ENCODE peak calls at places on chromosome 9, in seven cellular contexts. One of them, this sample, is unnamed.

GRCh38 chr9:23215688-23216087 is 610.4 kb downstream of the ELAVL2 start:
- DNase-seq in mesenchymal stem cell: no peak
- DNase-seq in neuronal stem cell: no peak
- DNase-seq in trophoblast cell: no peak
- DNase-seq in H9: no peak
- DNase-seq in H1: no peak
- DNase-seq in IMR-90: no peak
- DNase-seq in this sample: no peak

GRCh38 chr9:22079873-22080341 is 70.8 kb upstream of the CDKN2B start:
- DNase-seq in mesenchymal stem cell: peak; percentile 68
- DNase-seq in IMR-90: peak; percentile 87
- DNase-seq in trophoblast cell: no peak
- DNase-seq in H1: no peak
- DNase-seq in H9: no peak
- DNase-seq in neuronal stem cell: no peak
- DNase-seq in this sample: no peak

GRCh38 chr9:23674016-23674585 is 151.9 kb downstream of the ELAVL2 start:
- DNase-seq in H9: no peak
- DNase-seq in mesenchymal stem cell: peak; percentile 16
- DNase-seq in trophoblast cell: no peak
- DNase-seq in H1: no peak
- DNase-seq in IMR-90: no peak
- DNase-seq in neuronal stem cell: no peak
- DNase-seq in this sample: no peak

GRCh38 chr9:93645149-93645889 is 68.9 kb downstream of the PHF2 start:
- DNase-seq in trophoblast cell: no peak
- DNase-seq in neuronal stem cell: no peak
- DNase-seq in H9: no peak
- DNase-seq in H1: no peak
- DNase-seq in IMR-90: no peak
- DNase-seq in mesenchymal stem cell: no peak
- DNase-seq in this sample: no peak

GRCh38 chr9:28487561-28487960 is 914.3 kb upstream of the C9orf72 start:
- DNase-seq in H1: no peak
- DNase-seq in H9: no peak
- DNase-seq in neuronal stem cell: no peak
- DNase-seq in mesenchymal stem cell: no peak
- DNase-seq in IMR-90: no peak
- DNase-seq in trophoblast cell: no peak
- DNase-seq in this sample: no peak

GRCh38 chr9:35519697-35520403 is 29.9 kb downstream of the RUSC2 start:
- DNase-seq in H9: no peak
- DNase-seq in IMR-90: no peak
- DNase-seq in trophoblast cell: peak; percentile 12
- DNase-seq in H1: no peak
- DNase-seq in mesenchymal stem cell: no peak
- DNase-seq in neuronal stem cell: no peak
- DNase-seq in this sample: peak; percentile 16

GRCh38 chr9:134948149-134948548 is 30.4 kb upstream of the FCN1 start:
- DNase-seq in IMR-90: no peak
- DNase-seq in H9: no peak
- DNase-seq in trophoblast cell: no peak
- DNase-seq in mesenchymal stem cell: no peak
- DNase-seq in H1: no peak
- DNase-seq in neuronal stem cell: no peak
- DNase-seq in this sample: no peak

GRCh38 chr9:16625831-16626230 is 244.6 kb downstream of the BNC2 start:
- DNase-seq in neuronal stem cell: no peak
- DNase-seq in IMR-90: peak; percentile 67
- DNase-seq in trophoblast cell: no peak
- DNase-seq in mesenchymal stem cell: peak; percentile 58
- DNase-seq in H9: no peak
- DNase-seq in H1: no peak
- DNase-seq in this sample: peak; percentile 69

GRCh38 chr9:83013261-83013610 is 49.7 kb downstream of the RASEF start:
- DNase-seq in neuronal stem cell: no peak
- DNase-seq in trophoblast cell: no peak
- DNase-seq in IMR-90: peak; percentile 83
- DNase-seq in mesenchymal stem cell: peak; percentile 90
- DNase-seq in H9: no peak
- DNase-seq in H1: no peak
- DNase-seq in this sample: no peak

GRCh38 chr9:28774433-28775029 is 1201.2 kb upstream of the C9orf72 start:
- DNase-seq in H9: no peak
- DNase-seq in IMR-90: peak; percentile 0
- DNase-seq in neuronal stem cell: peak; percentile 24
- DNase-seq in mesenchymal stem cell: peak; percentile 61
- DNase-seq in trophoblast cell: no peak
- DNase-seq in H1: no peak
- DNase-seq in this sample: peak; percentile 53

GRCh38 chr9:68998812-68999211 is 15.1 kb downstream of the PRKACG start:
- DNase-seq in neuronal stem cell: no peak
- DNase-seq in IMR-90: no peak
- DNase-seq in trophoblast cell: no peak
- DNase-seq in H9: no peak
- DNase-seq in mesenchymal stem cell: no peak
- DNase-seq in H1: no peak
- DNase-seq in this sample: peak; percentile 60

GRCh38 chr9:128169925-128170324 is 9.9 kb downstream of the BBLN start:
- DNase-seq in H9: no peak
- DNase-seq in neuronal stem cell: no peak
- DNase-seq in trophoblast cell: no peak
- DNase-seq in IMR-90: no peak
- DNase-seq in H1: no peak
- DNase-seq in mesenchymal stem cell: no peak
- DNase-seq in this sample: no peak

GRCh38 chr9:132732326-132732725 is 62.1 kb downstream of the GTF3C4 start:
- DNase-seq in mesenchymal stem cell: peak; percentile 39
- DNase-seq in H9: no peak
- DNase-seq in H1: no peak
- DNase-seq in trophoblast cell: peak; percentile 97
- DNase-seq in IMR-90: no peak
- DNase-seq in neuronal stem cell: no peak
- DNase-seq in this sample: peak; percentile 21

GRCh38 chr9:98983295-98984268 is 39.9 kb downstream of the COL15A1 start:
- DNase-seq in trophoblast cell: no peak
- DNase-seq in H9: no peak
- DNase-seq in mesenchymal stem cell: peak; percentile 97
- DNase-seq in IMR-90: peak; percentile 95
- DNase-seq in neuronal stem cell: no peak
- DNase-seq in H1: no peak
- DNase-seq in this sample: no peak

GRCh38 chr9:36317766-36318165 is 59.5 kb upstream of the GNE start:
- DNase-seq in trophoblast cell: no peak
- DNase-seq in IMR-90: no peak
- DNase-seq in H1: no peak
- DNase-seq in mesenchymal stem cell: no peak
- DNase-seq in neuronal stem cell: no peak
- DNase-seq in H9: no peak
- DNase-seq in this sample: peak; percentile 44

GRCh38 chr9:18611946-18612345 is 138.0 kb downstream of the ADAMTSL1 start:
- DNase-seq in IMR-90: no peak
- DNase-seq in neuronal stem cell: no peak
- DNase-seq in H9: no peak
- DNase-seq in mesenchymal stem cell: no peak
- DNase-seq in H1: no peak
- DNase-seq in trophoblast cell: no peak
- DNase-seq in this sample: peak; percentile 3

GRCh38 chr9:134287591-134288518 is 38.4 kb upstream of the RXRA start:
- DNase-seq in mesenchymal stem cell: no peak
- DNase-seq in neuronal stem cell: no peak
- DNase-seq in H1: no peak
- DNase-seq in trophoblast cell: no peak
- DNase-seq in H9: no peak
- DNase-seq in IMR-90: no peak
- DNase-seq in this sample: peak; percentile 45

DNA sequence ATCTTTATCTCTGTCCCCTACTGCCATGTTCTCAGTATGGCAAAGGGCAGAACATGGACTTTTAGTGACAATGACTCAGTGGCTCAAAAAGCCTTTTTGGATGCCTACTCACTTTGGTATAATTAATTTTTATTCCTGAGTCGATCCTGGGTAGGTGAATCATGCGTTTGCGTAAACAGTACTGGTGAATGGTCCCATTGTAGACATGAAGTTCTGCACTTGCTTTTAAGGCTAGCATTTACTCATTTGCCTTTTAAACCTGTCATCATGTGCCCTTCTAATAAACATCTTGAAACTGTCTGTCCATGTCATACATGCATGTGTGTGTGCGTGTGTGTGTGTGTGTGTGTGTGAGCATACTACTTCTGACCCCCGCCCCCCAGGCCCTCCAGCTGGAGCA is 223.0 kb downstream of the AUH start:
- DNase-seq in H1: no peak
- DNase-seq in H9: no peak
- DNase-seq in mesenchymal stem cell: peak; percentile 75
- DNase-seq in neuronal stem cell: no peak
- DNase-seq in IMR-90: peak; percentile 93
- DNase-seq in trophoblast cell: no peak
- DNase-seq in this sample: no peak
- H2BK5ac ChIP-seq in H1: no peak overlapping the region
- H2BK5ac ChIP-seq in H9: no peak overlapping the region
- H2BK5ac ChIP-seq in mesenchymal stem cell: no peak overlapping the region
- H2BK5ac ChIP-seq in neuronal stem cell: no peak overlapping the region
- H2BK5ac ChIP-seq in IMR-90: peak overlapping the region; percentile 92
- H2BK5ac ChIP-seq in trophoblast cell: no peak overlapping the region
- H2BK5ac ChIP-seq in this sample: no peak overlapping the region

GRCh38 chr9:113566011-113566711 is 102.6 kb downstream of the RGS3 start:
- DNase-seq in H9: no peak
- DNase-seq in H1: no peak
- DNase-seq in trophoblast cell: no peak
- DNase-seq in neuronal stem cell: no peak
- DNase-seq in mesenchymal stem cell: no peak
- DNase-seq in IMR-90: no peak
- DNase-seq in this sample: no peak

GRCh38 chr9:113566712-113567071 is 103.2 kb downstream of the RGS3 start:
- DNase-seq in H9: no peak
- DNase-seq in trophoblast cell: no peak
- DNase-seq in IMR-90: no peak
- DNase-seq in mesenchymal stem cell: no peak
- DNase-seq in H1: no peak
- DNase-seq in neuronal stem cell: no peak
- DNase-seq in this sample: no peak

GRCh38 chr9:113568481-113569321 is 105.2 kb downstream of the RGS3 start:
- DNase-seq in H1: no peak
- DNase-seq in neuronal stem cell: no peak
- DNase-seq in trophoblast cell: no peak
- DNase-seq in mesenchymal stem cell: peak; percentile 95
- DNase-seq in H9: no peak
- DNase-seq in IMR-90: peak; percentile 43
- DNase-seq in this sample: no peak

GRCh38 chr9:113568081-113568435 is 104.5 kb downstream of the RGS3 start:
- DNase-seq in IMR-90: no peak
- DNase-seq in H1: no peak
- DNase-seq in neuronal stem cell: no peak
- DNase-seq in H9: no peak
- DNase-seq in trophoblast cell: no peak
- DNase-seq in mesenchymal stem cell: no peak
- DNase-seq in this sample: no peak

GRCh38 chr9:113567361-113568080 is 104.0 kb downstream of the RGS3 start:
- DNase-seq in neuronal stem cell: no peak
- DNase-seq in IMR-90: no peak
- DNase-seq in trophoblast cell: no peak
- DNase-seq in H1: no peak
- DNase-seq in mesenchymal stem cell: no peak
- DNase-seq in H9: no peak
- DNase-seq in this sample: no peak
- H3K27ac ChIP-seq in neuronal stem cell: no peak overlapping the region
- H3K27ac ChIP-seq in IMR-90: no peak overlapping the region
- H3K27ac ChIP-seq in trophoblast cell: no peak overlapping the region
- H3K27ac ChIP-seq in H1: no peak overlapping the region
- H3K27ac ChIP-seq in mesenchymal stem cell: no peak overlapping the region
- H3K27ac ChIP-seq in H9: no peak overlapping the region
- H3K27ac ChIP-seq in this sample: no peak overlapping the region

DNA sequence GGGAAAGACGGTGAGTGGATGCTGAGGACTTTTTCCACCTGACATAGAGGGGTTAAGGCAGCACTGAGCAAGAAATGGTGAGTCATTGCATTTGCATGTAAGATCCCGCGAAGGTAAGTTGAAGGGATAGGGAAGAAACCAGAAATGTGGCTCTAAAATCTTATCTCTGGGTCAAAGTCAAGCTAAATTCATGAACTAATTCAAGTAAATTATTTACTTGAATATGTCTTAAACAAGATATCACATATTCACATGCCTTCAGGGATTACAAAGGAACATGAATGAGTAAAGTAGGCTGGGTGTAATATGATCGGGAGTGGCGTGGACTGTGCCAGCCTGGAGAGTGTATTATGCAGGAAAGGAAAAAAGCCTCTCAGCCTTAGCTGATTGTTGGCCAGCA is 74.4 kb upstream of the EQTN start:
- DNase-seq in neuronal stem cell: no peak
- DNase-seq in H1: no peak
- DNase-seq in trophoblast cell: no peak
- DNase-seq in H9: no peak
- DNase-seq in mesenchymal stem cell: no peak
- DNase-seq in IMR-90: no peak
- DNase-seq in this sample: peak; percentile 66
- H2BK5ac ChIP-seq in neuronal stem cell: no peak overlapping the region
- H2BK5ac ChIP-seq in H1: no peak overlapping the region
- H2BK5ac ChIP-seq in trophoblast cell: no peak overlapping the region
- H2BK5ac ChIP-seq in H9: no peak overlapping the region
- H2BK5ac ChIP-seq in mesenchymal stem cell: no peak overlapping the region
- H2BK5ac ChIP-seq in IMR-90: no peak overlapping the region
- H2BK5ac ChIP-seq in this sample: no peak overlapping the region

DNA sequence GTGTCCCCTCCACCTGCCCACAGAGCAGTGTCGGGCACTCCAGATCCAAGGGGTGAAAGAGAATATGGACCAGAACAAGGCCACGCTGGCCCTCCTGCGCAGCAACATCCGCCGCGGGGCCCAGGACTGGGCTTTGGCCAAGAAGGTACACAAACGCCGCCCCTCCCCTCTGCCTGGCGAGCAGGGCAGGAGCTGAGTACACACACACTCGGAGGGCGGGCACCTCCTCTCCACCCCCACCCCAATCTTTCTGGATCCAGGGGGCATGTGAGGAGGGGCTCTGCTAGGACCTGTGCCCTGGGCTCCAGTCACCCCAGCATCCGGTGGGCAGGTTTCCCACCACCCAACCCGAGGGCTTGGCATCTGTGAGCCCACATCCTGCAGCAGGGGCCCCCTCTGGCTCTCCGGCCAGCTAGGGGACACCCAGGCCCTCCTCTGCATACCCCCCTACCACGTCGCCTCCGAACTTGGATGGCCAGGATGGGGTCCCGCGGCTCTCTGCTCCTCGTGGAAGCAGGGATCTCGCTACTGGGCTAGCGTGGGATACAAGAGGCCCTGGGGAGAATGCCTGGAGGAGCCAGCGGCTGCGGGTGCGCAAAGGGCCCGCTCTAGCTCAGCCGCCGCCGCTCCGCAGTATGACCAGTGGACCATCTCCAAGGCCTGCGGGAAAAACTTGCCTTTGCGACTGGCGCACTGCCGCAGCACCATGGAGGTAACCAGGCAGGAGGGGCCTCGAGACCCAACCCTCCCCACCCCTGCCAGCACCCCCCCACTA is 3.1 kb downstream of the CCDC183 start:
- DNase-seq in H1: no peak
- DNase-seq in mesenchymal stem cell: no peak
- DNase-seq in H9: no peak
- DNase-seq in neuronal stem cell: no peak
- DNase-seq in trophoblast cell: no peak
- DNase-seq in IMR-90: no peak
- DNase-seq in this sample: no peak
- H3K27ac ChIP-seq in H1: no peak overlapping the region
- H3K27ac ChIP-seq in mesenchymal stem cell: no peak overlapping the region
- H3K27ac ChIP-seq in H9: no peak overlapping the region
- H3K27ac ChIP-seq in neuronal stem cell: no peak overlapping the region
- H3K27ac ChIP-seq in trophoblast cell: peak overlapping the region; percentile 11
- H3K27ac ChIP-seq in IMR-90: no peak overlapping the region
- H3K27ac ChIP-seq in this sample: no peak overlapping the region

GRCh38 chr9:97758334-97758916 is 61.3 kb upstream of the XPA start:
- DNase-seq in IMR-90: no peak
- DNase-seq in mesenchymal stem cell: no peak
- DNase-seq in H9: no peak
- DNase-seq in H1: no peak
- DNase-seq in trophoblast cell: no peak
- DNase-seq in neuronal stem cell: no peak
- DNase-seq in this sample: no peak
- H2BK5ac ChIP-seq in IMR-90: no peak overlapping the region
- H2BK5ac ChIP-seq in mesenchymal stem cell: no peak overlapping the region
- H2BK5ac ChIP-seq in H9: no peak overlapping the region
- H2BK5ac ChIP-seq in H1: no peak overlapping the region
- H2BK5ac ChIP-seq in trophoblast cell: no peak overlapping the region
- H2BK5ac ChIP-seq in neuronal stem cell: no peak overlapping the region
- H2BK5ac ChIP-seq in this sample: no peak overlapping the region